ENCODE peak calls at places on chromosomes 3 and 15, in seven cellular contexts. Y, R, T, E, M, G and U are unnamed samples.

GRCh38 chr15:65094294-65094995 is 17.9 kb downstream of the KBTBD13 start:
- DNase-seq in R (no peak), M (no peak), E (no peak), T (no peak), G (no peak), Y (no peak), U (no peak)

GRCh38 chr3:168269019-168269418 is 173.3 kb upstream of the GOLIM4 start:
- DNase-seq in T (no peak), R (no peak), M (no peak), G (no peak), Y (no peak), E (no peak), U (no peak)

GRCh38 chr3:170760174-170760526 is 109.8 kb downstream of the RPL22L1 start:
- DNase-seq in M (no peak), R (no peak), T (no peak), Y (no peak), G (no peak), E (no peak), U (no peak)

GRCh38 chr3:41716391-41716910 is 245.5 kb downstream of the ULK4 start:
- DNase-seq in T (no peak), M (no peak), R (no peak), G (no peak), Y (no peak), E (no peak), U (no peak)

GRCh38 chr15:31482122-31482922 is 155.7 kb downstream of the KLF13 start:
- DNase-seq in E (no peak), M (no peak), G (no peak), Y (no peak), R (peak; percentile 69), T (no peak), U (no peak)

GRCh38 chr15:89177633-89178306 is 43.6 kb downstream of the RLBP1 start:
- DNase-seq in M (peak; percentile 68), T (peak; percentile 51), E (peak; percentile 52), Y (peak; percentile 71), R (peak; percentile 82), G (peak; percentile 49), U (peak; percentile 66)

GRCh38 chr15:100859970-100860828 is 19.4 kb upstream of the ALDH1A3 start:
- DNase-seq in R (no peak), T (no peak), Y (no peak), E (no peak), M (no peak), G (no peak), U (no peak)

GRCh38 chr3:99714146-99714545 is 75.8 kb downstream of the COL8A1 start:
- DNase-seq in Y (no peak), M (no peak), E (no peak), T (no peak), G (no peak), R (no peak), U (no peak)

GRCh38 chr3:142337994-142338393 is 109.8 kb downstream of the XRN1 start:
- DNase-seq in G (no peak), R (no peak), E (no peak), T (no peak), Y (no peak), M (no peak), U (no peak)

GRCh38 chr15:70283511-70283910 is 185.8 kb upstream of the TLE3 start:
- DNase-seq in G (no peak), Y (no peak), R (no peak), T (no peak), E (no peak), M (no peak), U (no peak)

GRCh38 chr3:193637831-193638230 is 44.8 kb downstream of the OPA1 start:
- DNase-seq in T (no peak), Y (no peak), M (no peak), G (no peak), E (no peak), R (no peak), U (no peak)

GRCh38 chr3:58093573-58094195 is 85.5 kb downstream of the FLNB start:
- DNase-seq in Y (peak; percentile 28), T (no peak), M (no peak), R (no peak), G (no peak), E (no peak), U (no peak)